ENCODE peak calls at places on chromosomes 7 and 10, in six cellular contexts. One of them, this sample, is unnamed.
A peak's percentile ranks its signal among the peaks of the same experiment; 100 is the strongest.

GRCh38 chr7:41033526-41033925 is 669.4 kb downstream of the INHBA start:
- DNase-seq in A549: no peak
- DNase-seq in HepG2: no peak
- DNase-seq in SK-N-SH: no peak
- DNase-seq in IMR-90: peak; percentile 74
- DNase-seq in GM12878: no peak
- DNase-seq in this sample: no peak

GRCh38 chr10:77164616-77165311 is 472.8 kb downstream of the KCNMA1 start:
- DNase-seq in GM12878: no peak
- DNase-seq in HepG2: no peak
- DNase-seq in IMR-90: peak; percentile 73
- DNase-seq in A549: no peak
- DNase-seq in SK-N-SH: no peak
- DNase-seq in this sample: no peak

GRCh38 chr10:133379152-133379800 is at the start of gene PAOX:
- DNase-seq in HepG2: no peak
- DNase-seq in GM12878: no peak
- DNase-seq in SK-N-SH: peak; percentile 93
- DNase-seq in A549: peak; percentile 47
- DNase-seq in IMR-90: peak; percentile 46
- DNase-seq in this sample: peak; percentile 85

GRCh38 chr7:41730668-41731067 is 27.8 kb upstream of the INHBA start:
- DNase-seq in A549: no peak
- DNase-seq in SK-N-SH: no peak
- DNase-seq in HepG2: no peak
- DNase-seq in GM12878: no peak
- DNase-seq in IMR-90: peak; percentile 11
- DNase-seq in this sample: no peak

GRCh38 chr7:139915301-139915863 is 86.3 kb downstream of the TBXAS1 start:
- DNase-seq in A549: peak; percentile 30
- DNase-seq in SK-N-SH: no peak
- DNase-seq in HepG2: no peak
- DNase-seq in GM12878: no peak
- DNase-seq in IMR-90: peak; percentile 90
- DNase-seq in this sample: no peak

GRCh38 chr7:129777195-129777844 is 165.8 kb downstream of the NRF1 start:
- DNase-seq in HepG2: no peak
- DNase-seq in A549: no peak
- DNase-seq in GM12878: no peak
- DNase-seq in IMR-90: no peak
- DNase-seq in SK-N-SH: peak; percentile 43
- DNase-seq in this sample: no peak

GRCh38 chr10:13555884-13556529 is 27.2 kb upstream of the BEND7 start:
- DNase-seq in GM12878: no peak
- DNase-seq in IMR-90: no peak
- DNase-seq in SK-N-SH: no peak
- DNase-seq in HepG2: no peak
- DNase-seq in A549: peak; percentile 17
- DNase-seq in this sample: no peak

GRCh38 chr7:105837765-105838241 is 38.6 kb downstream of the ATXN7L1 start:
- DNase-seq in IMR-90: no peak
- DNase-seq in HepG2: no peak
- DNase-seq in A549: no peak
- DNase-seq in SK-N-SH: no peak
- DNase-seq in GM12878: no peak
- DNase-seq in this sample: no peak

GRCh38 chr7:47576031-47576908 is 5.6 kb downstream of the TNS3 start:
- DNase-seq in GM12878: no peak
- DNase-seq in IMR-90: peak; percentile 68
- DNase-seq in HepG2: peak; percentile 95
- DNase-seq in A549: peak; percentile 94
- DNase-seq in SK-N-SH: peak; percentile 90
- DNase-seq in this sample: no peak

GRCh38 chr7:126213876-126214275 is 1038.9 kb downstream of the GRM8 start:
- DNase-seq in A549: no peak
- DNase-seq in IMR-90: no peak
- DNase-seq in HepG2: no peak
- DNase-seq in SK-N-SH: no peak
- DNase-seq in GM12878: no peak
- DNase-seq in this sample: no peak

GRCh38 chr7:47080816-47081215 is 501.1 kb downstream of the TNS3 start:
- DNase-seq in IMR-90: peak; percentile 73
- DNase-seq in HepG2: no peak
- DNase-seq in A549: no peak
- DNase-seq in SK-N-SH: no peak
- DNase-seq in GM12878: no peak
- DNase-seq in this sample: no peak

GRCh38 chr7:28029036-28029435 is 151.6 kb downstream of the JAZF1 start:
- DNase-seq in SK-N-SH: no peak
- DNase-seq in GM12878: no peak
- DNase-seq in HepG2: no peak
- DNase-seq in A549: peak; percentile 49
- DNase-seq in IMR-90: peak; percentile 31
- DNase-seq in this sample: no peak

GRCh38 chr10:118698421-118698820 is 56.3 kb downstream of the CACUL1 start:
- DNase-seq in A549: peak; percentile 39
- DNase-seq in HepG2: peak; percentile 10
- DNase-seq in SK-N-SH: peak; percentile 20
- DNase-seq in IMR-90: peak; percentile 72
- DNase-seq in GM12878: peak; percentile 80
- DNase-seq in this sample: peak; percentile 69

GRCh38 chr10:19333631-19334030 is 285.0 kb downstream of the MALRD1 start:
- DNase-seq in A549: no peak
- DNase-seq in SK-N-SH: no peak
- DNase-seq in GM12878: no peak
- DNase-seq in HepG2: no peak
- DNase-seq in IMR-90: no peak
- DNase-seq in this sample: no peak

GRCh38 chr7:39595102-39595620 is 28.2 kb upstream of the RALA start:
- DNase-seq in HepG2: peak; percentile 16
- DNase-seq in SK-N-SH: no peak
- DNase-seq in IMR-90: peak; percentile 50
- DNase-seq in GM12878: no peak
- DNase-seq in A549: no peak
- DNase-seq in this sample: no peak

GRCh38 chr7:140316165-140316661 is 82.1 kb downstream of the SLC37A3 start:
- DNase-seq in HepG2: no peak
- DNase-seq in IMR-90: peak; percentile 73
- DNase-seq in GM12878: no peak
- DNase-seq in A549: peak; percentile 79
- DNase-seq in SK-N-SH: no peak
- DNase-seq in this sample: no peak

GRCh38 chr10:16521311-16522016 is at the start of gene C1QL3:
- DNase-seq in GM12878: no peak
- DNase-seq in SK-N-SH: peak; percentile 66
- DNase-seq in A549: no peak
- DNase-seq in HepG2: no peak
- DNase-seq in IMR-90: peak; percentile 21
- DNase-seq in this sample: no peak

GRCh38 chr10:5788969-5789368 is 24.3 kb downstream of the GDI2 start:
- DNase-seq in A549: no peak
- DNase-seq in HepG2: no peak
- DNase-seq in IMR-90: no peak
- DNase-seq in GM12878: no peak
- DNase-seq in SK-N-SH: no peak
- DNase-seq in this sample: no peak

GRCh38 chr7:129327076-129327475 is 102.2 kb downstream of the AHCYL2 start:
- DNase-seq in HepG2: no peak
- DNase-seq in IMR-90: no peak
- DNase-seq in GM12878: no peak
- DNase-seq in A549: no peak
- DNase-seq in SK-N-SH: no peak
- DNase-seq in this sample: no peak

GRCh38 chr7:149196151-149196704 is 882 bp downstream of the ZNF282 start:
- DNase-seq in SK-N-SH: peak; percentile 65
- DNase-seq in A549: peak; percentile 18
- DNase-seq in GM12878: no peak
- DNase-seq in IMR-90: no peak
- DNase-seq in HepG2: no peak
- DNase-seq in this sample: peak; percentile 53

GRCh38 chr7:80763289-80763688 is 124.8 kb downstream of the CD36 start:
- DNase-seq in A549: no peak
- DNase-seq in SK-N-SH: no peak
- DNase-seq in HepG2: no peak
- DNase-seq in GM12878: no peak
- DNase-seq in IMR-90: no peak
- DNase-seq in this sample: no peak

GRCh38 chr7:23759556-23760391 is 49.8 kb downstream of the STK31 start:
- DNase-seq in SK-N-SH: no peak
- DNase-seq in A549: peak; percentile 16
- DNase-seq in IMR-90: peak; percentile 3
- DNase-seq in HepG2: no peak
- DNase-seq in GM12878: no peak
- DNase-seq in this sample: no peak

GRCh38 chr7:75732764-75733630 is 5.7 kb downstream of the HIP1 start:
- DNase-seq in IMR-90: peak; percentile 91
- DNase-seq in HepG2: no peak
- DNase-seq in GM12878: no peak
- DNase-seq in A549: peak; percentile 70
- DNase-seq in SK-N-SH: peak; percentile 35
- DNase-seq in this sample: peak; percentile 57

GRCh38 chr7:150898475-150899011 is 46.2 kb downstream of the AOC1 start:
- DNase-seq in IMR-90: peak; percentile 48
- DNase-seq in SK-N-SH: peak; percentile 90
- DNase-seq in HepG2: peak; percentile 16
- DNase-seq in A549: peak; percentile 68
- DNase-seq in GM12878: no peak
- DNase-seq in this sample: peak; percentile 92

GRCh38 chr10:79140906-79141305 is 72.1 kb downstream of the ZMIZ1 start:
- DNase-seq in IMR-90: peak; percentile 46
- DNase-seq in A549: no peak
- DNase-seq in SK-N-SH: no peak
- DNase-seq in HepG2: no peak
- DNase-seq in GM12878: no peak
- DNase-seq in this sample: no peak

GRCh38 chr10:79138449-79139123 is 69.8 kb downstream of the ZMIZ1 start:
- DNase-seq in SK-N-SH: no peak
- DNase-seq in GM12878: no peak
- DNase-seq in A549: no peak
- DNase-seq in IMR-90: no peak
- DNase-seq in HepG2: no peak
- DNase-seq in this sample: no peak

GRCh38 chr10:79142064-79142491 is 73.3 kb downstream of the ZMIZ1 start:
- DNase-seq in GM12878: no peak
- DNase-seq in IMR-90: peak; percentile 85
- DNase-seq in A549: no peak
- DNase-seq in SK-N-SH: no peak
- DNase-seq in HepG2: no peak
- DNase-seq in this sample: no peak

GRCh38 chr10:79139124-79139835 is 70.5 kb downstream of the ZMIZ1 start:
- DNase-seq in IMR-90: peak; percentile 97
- DNase-seq in SK-N-SH: no peak
- DNase-seq in GM12878: no peak
- DNase-seq in HepG2: no peak
- DNase-seq in A549: no peak
- DNase-seq in this sample: peak; percentile 68

DNA sequence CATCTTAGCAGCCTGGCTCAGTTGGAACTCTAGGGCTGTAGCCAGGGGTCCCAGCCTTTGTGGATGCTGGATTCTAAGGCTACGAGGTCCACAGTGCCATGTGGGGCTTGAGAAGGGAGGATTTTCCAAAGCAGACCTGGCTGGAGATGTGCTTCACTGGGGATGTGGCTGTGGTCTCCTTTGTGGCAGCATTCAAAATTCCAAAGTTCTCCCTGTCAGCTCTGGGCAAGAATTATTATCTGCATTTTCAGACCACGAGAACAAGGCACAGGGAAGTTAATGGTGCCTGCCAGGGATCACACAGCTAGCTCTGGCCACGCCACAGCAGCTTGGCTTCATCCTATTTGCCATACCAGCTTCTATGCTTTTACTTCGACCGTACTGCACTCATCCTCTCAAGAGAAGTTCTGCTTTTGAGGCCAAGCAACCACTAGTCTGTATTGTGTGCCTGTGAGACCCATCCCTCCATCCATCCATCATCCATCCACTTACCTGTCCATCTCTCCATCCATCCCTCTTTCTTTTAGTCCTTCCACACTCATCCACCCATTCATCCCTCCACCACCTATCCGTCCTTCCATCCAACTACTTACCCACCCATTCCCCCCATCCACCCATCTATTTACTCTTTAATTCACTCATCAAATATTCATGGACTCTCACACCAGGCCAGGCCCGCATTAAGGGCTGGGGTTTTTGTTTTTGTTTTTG is 71.5 kb downstream of the ZMIZ1 start:
- DNase-seq in SK-N-SH: no peak
- DNase-seq in HepG2: no peak
- DNase-seq in A549: no peak
- DNase-seq in IMR-90: no peak
- DNase-seq in GM12878: no peak
- DNase-seq in this sample: no peak
- TF ChIP-seq SMC3 in SK-N-SH: no peak
- TF ChIP-seq SMC3 in HepG2: no peak
- TF ChIP-seq SMC3 in A549: no peak
- TF ChIP-seq SMC3 in IMR-90: no peak
- TF ChIP-seq SMC3 in GM12878: no peak
- TF ChIP-seq SMC3 in this sample: no peak

GRCh38 chr10:56623064-56623463 is 262.0 kb upstream of the ZWINT start:
- DNase-seq in GM12878: no peak
- DNase-seq in A549: no peak
- DNase-seq in SK-N-SH: no peak
- DNase-seq in IMR-90: no peak
- DNase-seq in HepG2: no peak
- DNase-seq in this sample: no peak

GRCh38 chr10:56624082-56624481 is 263.0 kb upstream of the ZWINT start:
- DNase-seq in IMR-90: no peak
- DNase-seq in GM12878: no peak
- DNase-seq in HepG2: no peak
- DNase-seq in A549: no peak
- DNase-seq in SK-N-SH: no peak
- DNase-seq in this sample: no peak

GRCh38 chr10:56622335-56622973 is 261.4 kb upstream of the ZWINT start:
- DNase-seq in SK-N-SH: no peak
- DNase-seq in GM12878: no peak
- DNase-seq in A549: no peak
- DNase-seq in HepG2: no peak
- DNase-seq in IMR-90: no peak
- DNase-seq in this sample: no peak
- TF ChIP-seq SMC3 in SK-N-SH: no peak
- TF ChIP-seq SMC3 in GM12878: no peak
- TF ChIP-seq SMC3 in A549: no peak
- TF ChIP-seq SMC3 in HepG2: no peak
- TF ChIP-seq SMC3 in IMR-90: no peak
- TF ChIP-seq SMC3 in this sample: no peak

GRCh38 chr10:131735577-131735976 is 165.2 kb upstream of the PPP2R2D start:
- DNase-seq in SK-N-SH: no peak
- DNase-seq in HepG2: no peak
- DNase-seq in A549: no peak
- DNase-seq in GM12878: no peak
- DNase-seq in IMR-90: no peak
- DNase-seq in this sample: no peak
- TF ChIP-seq SMC3 in SK-N-SH: no peak
- TF ChIP-seq SMC3 in HepG2: no peak
- TF ChIP-seq SMC3 in A549: no peak
- TF ChIP-seq SMC3 in GM12878: no peak
- TF ChIP-seq SMC3 in IMR-90: no peak
- TF ChIP-seq SMC3 in this sample: no peak

GRCh38 chr10:96697438-96697837 is 22.9 kb downstream of the PIK3AP1 start:
- DNase-seq in IMR-90: no peak
- DNase-seq in A549: no peak
- DNase-seq in GM12878: no peak
- DNase-seq in HepG2: no peak
- DNase-seq in SK-N-SH: no peak
- DNase-seq in this sample: no peak
- TF ChIP-seq SMC3 in IMR-90: no peak
- TF ChIP-seq SMC3 in A549: no peak
- TF ChIP-seq SMC3 in GM12878: no peak
- TF ChIP-seq SMC3 in HepG2: no peak
- TF ChIP-seq SMC3 in SK-N-SH: no peak
- TF ChIP-seq SMC3 in this sample: no peak